ENCODE peak calls at places on chromosomes 7 and 10, in nine cellular contexts. One of them, this sample, is unnamed.

GRCh38 chr7:8064828-8065227 is 96.2 kb downstream of the GLCCI1 start:
- DNase-seq in pons: no peak
- DNase-seq in hepatocyte: no peak
- DNase-seq in activated CD4-positive, CD25-positive, alpha-beta regulatory T cell treated with anti-CD3 and anti-CD28 coated beads, Interleukin-2, amount 50 U/mL, for 72 hours: no peak
- DNase-seq in activated effector memory CD4-positive, alpha-beta T cell treated with Interleukin-2 at 50 U/mL for 16 hours: no peak
- DNase-seq in stimulated activated CD4-positive, alpha-beta T cell treated with anti-CD3 and anti-CD28 coated beads, TNF-alpha, amount 100 ng/mL, for 48 hours: no peak
- DNase-seq in left colon: no peak
- DNase-seq in amygdala: no peak
- DNase-seq in body of pancreas: no peak
- DNase-seq in this sample: no peak

GRCh38 chr10:36003031-36003600 is 361.0 kb upstream of the FZD8 start:
- DNase-seq in pons: no peak
- DNase-seq in activated effector memory CD4-positive, alpha-beta T cell treated with Interleukin-2 at 50 U/mL for 16 hours: no peak
- DNase-seq in activated CD4-positive, CD25-positive, alpha-beta regulatory T cell treated with anti-CD3 and anti-CD28 coated beads, Interleukin-2, amount 50 U/mL, for 72 hours: no peak
- DNase-seq in stimulated activated CD4-positive, alpha-beta T cell treated with anti-CD3 and anti-CD28 coated beads, TNF-alpha, amount 100 ng/mL, for 48 hours: no peak
- DNase-seq in amygdala: no peak
- DNase-seq in hepatocyte: no peak
- DNase-seq in left colon: no peak
- DNase-seq in body of pancreas: no peak
- DNase-seq in this sample: no peak

GRCh38 chr7:102273749-102274712 is 12.6 kb upstream of the SH2B2 start:
- DNase-seq in amygdala: no peak
- DNase-seq in activated CD4-positive, CD25-positive, alpha-beta regulatory T cell treated with anti-CD3 and anti-CD28 coated beads, Interleukin-2, amount 50 U/mL, for 72 hours: no peak
- DNase-seq in body of pancreas: no peak
- DNase-seq in hepatocyte: peak
- DNase-seq in left colon: peak
- DNase-seq in activated effector memory CD4-positive, alpha-beta T cell treated with Interleukin-2 at 50 U/mL for 16 hours: no peak
- DNase-seq in stimulated activated CD4-positive, alpha-beta T cell treated with anti-CD3 and anti-CD28 coated beads, TNF-alpha, amount 100 ng/mL, for 48 hours: no peak
- DNase-seq in pons: no peak
- DNase-seq in this sample: no peak

GRCh38 chr7:102456327-102456726 is 8.3 kb downstream of the ALKBH4 start:
- DNase-seq in activated effector memory CD4-positive, alpha-beta T cell treated with Interleukin-2 at 50 U/mL for 16 hours: no peak
- DNase-seq in pons: no peak
- DNase-seq in activated CD4-positive, CD25-positive, alpha-beta regulatory T cell treated with anti-CD3 and anti-CD28 coated beads, Interleukin-2, amount 50 U/mL, for 72 hours: no peak
- DNase-seq in hepatocyte: no peak
- DNase-seq in stimulated activated CD4-positive, alpha-beta T cell treated with anti-CD3 and anti-CD28 coated beads, TNF-alpha, amount 100 ng/mL, for 48 hours: no peak
- DNase-seq in body of pancreas: no peak
- DNase-seq in left colon: no peak
- DNase-seq in amygdala: no peak
- DNase-seq in this sample: no peak

GRCh38 chr7:20005081-20005480 is 212.1 kb downstream of the MACC1 start:
- DNase-seq in activated effector memory CD4-positive, alpha-beta T cell treated with Interleukin-2 at 50 U/mL for 16 hours: no peak
- DNase-seq in amygdala: no peak
- DNase-seq in pons: no peak
- DNase-seq in hepatocyte: no peak
- DNase-seq in stimulated activated CD4-positive, alpha-beta T cell treated with anti-CD3 and anti-CD28 coated beads, TNF-alpha, amount 100 ng/mL, for 48 hours: no peak
- DNase-seq in body of pancreas: no peak
- DNase-seq in left colon: no peak
- DNase-seq in activated CD4-positive, CD25-positive, alpha-beta regulatory T cell treated with anti-CD3 and anti-CD28 coated beads, Interleukin-2, amount 50 U/mL, for 72 hours: no peak
- DNase-seq in this sample: no peak

GRCh38 chr10:129968937-129969527 is 5.0 kb upstream of the EBF3 start:
- DNase-seq in amygdala: no peak
- DNase-seq in activated effector memory CD4-positive, alpha-beta T cell treated with Interleukin-2 at 50 U/mL for 16 hours: no peak
- DNase-seq in pons: no peak
- DNase-seq in left colon: no peak
- DNase-seq in hepatocyte: peak
- DNase-seq in body of pancreas: peak
- DNase-seq in activated CD4-positive, CD25-positive, alpha-beta regulatory T cell treated with anti-CD3 and anti-CD28 coated beads, Interleukin-2, amount 50 U/mL, for 72 hours: no peak
- DNase-seq in stimulated activated CD4-positive, alpha-beta T cell treated with anti-CD3 and anti-CD28 coated beads, TNF-alpha, amount 100 ng/mL, for 48 hours: peak
- DNase-seq in this sample: no peak

GRCh38 chr10:17216217-17216900 is 11.7 kb upstream of the VIM start:
- DNase-seq in hepatocyte: peak
- DNase-seq in pons: no peak
- DNase-seq in stimulated activated CD4-positive, alpha-beta T cell treated with anti-CD3 and anti-CD28 coated beads, TNF-alpha, amount 100 ng/mL, for 48 hours: no peak
- DNase-seq in amygdala: no peak
- DNase-seq in activated effector memory CD4-positive, alpha-beta T cell treated with Interleukin-2 at 50 U/mL for 16 hours: no peak
- DNase-seq in left colon: no peak
- DNase-seq in body of pancreas: no peak
- DNase-seq in activated CD4-positive, CD25-positive, alpha-beta regulatory T cell treated with anti-CD3 and anti-CD28 coated beads, Interleukin-2, amount 50 U/mL, for 72 hours: no peak
- DNase-seq in this sample: no peak

GRCh38 chr10:35367107-35367859 is 31.0 kb downstream of the CCNY start:
- DNase-seq in stimulated activated CD4-positive, alpha-beta T cell treated with anti-CD3 and anti-CD28 coated beads, TNF-alpha, amount 100 ng/mL, for 48 hours: no peak
- DNase-seq in pons: no peak
- DNase-seq in hepatocyte: no peak
- DNase-seq in activated effector memory CD4-positive, alpha-beta T cell treated with Interleukin-2 at 50 U/mL for 16 hours: no peak
- DNase-seq in left colon: no peak
- DNase-seq in amygdala: no peak
- DNase-seq in body of pancreas: no peak
- DNase-seq in activated CD4-positive, CD25-positive, alpha-beta regulatory T cell treated with anti-CD3 and anti-CD28 coated beads, Interleukin-2, amount 50 U/mL, for 72 hours: no peak
- DNase-seq in this sample: no peak

GRCh38 chr10:43958071-43958432 is 309.4 kb upstream of the ZNF32 start:
- DNase-seq in hepatocyte: no peak
- DNase-seq in activated effector memory CD4-positive, alpha-beta T cell treated with Interleukin-2 at 50 U/mL for 16 hours: no peak
- DNase-seq in pons: no peak
- DNase-seq in left colon: no peak
- DNase-seq in stimulated activated CD4-positive, alpha-beta T cell treated with anti-CD3 and anti-CD28 coated beads, TNF-alpha, amount 100 ng/mL, for 48 hours: no peak
- DNase-seq in activated CD4-positive, CD25-positive, alpha-beta regulatory T cell treated with anti-CD3 and anti-CD28 coated beads, Interleukin-2, amount 50 U/mL, for 72 hours: no peak
- DNase-seq in amygdala: no peak
- DNase-seq in body of pancreas: no peak
- DNase-seq in this sample: no peak

GRCh38 chr7:158097511-158098124 is 490.0 kb downstream of the PTPRN2 start:
- DNase-seq in pons: no peak
- DNase-seq in hepatocyte: no peak
- DNase-seq in body of pancreas: no peak
- DNase-seq in activated CD4-positive, CD25-positive, alpha-beta regulatory T cell treated with anti-CD3 and anti-CD28 coated beads, Interleukin-2, amount 50 U/mL, for 72 hours: no peak
- DNase-seq in stimulated activated CD4-positive, alpha-beta T cell treated with anti-CD3 and anti-CD28 coated beads, TNF-alpha, amount 100 ng/mL, for 48 hours: no peak
- DNase-seq in amygdala: no peak
- DNase-seq in left colon: no peak
- DNase-seq in activated effector memory CD4-positive, alpha-beta T cell treated with Interleukin-2 at 50 U/mL for 16 hours: no peak
- DNase-seq in this sample: no peak

GRCh38 chr7:20797174-20798080 is 10.7 kb upstream of the SP8 start:
- DNase-seq in hepatocyte: no peak
- DNase-seq in stimulated activated CD4-positive, alpha-beta T cell treated with anti-CD3 and anti-CD28 coated beads, TNF-alpha, amount 100 ng/mL, for 48 hours: no peak
- DNase-seq in body of pancreas: peak
- DNase-seq in activated effector memory CD4-positive, alpha-beta T cell treated with Interleukin-2 at 50 U/mL for 16 hours: no peak
- DNase-seq in amygdala: no peak
- DNase-seq in pons: no peak
- DNase-seq in activated CD4-positive, CD25-positive, alpha-beta regulatory T cell treated with anti-CD3 and anti-CD28 coated beads, Interleukin-2, amount 50 U/mL, for 72 hours: no peak
- DNase-seq in left colon: no peak
- DNase-seq in this sample: peak

GRCh38 chr7:74355091-74355490 is 65.9 kb downstream of the CLIP2 start:
- DNase-seq in left colon: no peak
- DNase-seq in stimulated activated CD4-positive, alpha-beta T cell treated with anti-CD3 and anti-CD28 coated beads, TNF-alpha, amount 100 ng/mL, for 48 hours: no peak
- DNase-seq in pons: no peak
- DNase-seq in body of pancreas: peak
- DNase-seq in hepatocyte: no peak
- DNase-seq in activated CD4-positive, CD25-positive, alpha-beta regulatory T cell treated with anti-CD3 and anti-CD28 coated beads, Interleukin-2, amount 50 U/mL, for 72 hours: no peak
- DNase-seq in amygdala: no peak
- DNase-seq in activated effector memory CD4-positive, alpha-beta T cell treated with Interleukin-2 at 50 U/mL for 16 hours: no peak
- DNase-seq in this sample: no peak

GRCh38 chr7:139946539-139946938 is 116.2 kb downstream of the PARP12 start:
- DNase-seq in hepatocyte: no peak
- DNase-seq in amygdala: no peak
- DNase-seq in activated CD4-positive, CD25-positive, alpha-beta regulatory T cell treated with anti-CD3 and anti-CD28 coated beads, Interleukin-2, amount 50 U/mL, for 72 hours: no peak
- DNase-seq in body of pancreas: no peak
- DNase-seq in activated effector memory CD4-positive, alpha-beta T cell treated with Interleukin-2 at 50 U/mL for 16 hours: no peak
- DNase-seq in stimulated activated CD4-positive, alpha-beta T cell treated with anti-CD3 and anti-CD28 coated beads, TNF-alpha, amount 100 ng/mL, for 48 hours: no peak
- DNase-seq in left colon: no peak
- DNase-seq in pons: no peak
- DNase-seq in this sample: no peak

GRCh38 chr7:139774376-139774775 is 3.4 kb downstream of the HIPK2 start:
- DNase-seq in activated CD4-positive, CD25-positive, alpha-beta regulatory T cell treated with anti-CD3 and anti-CD28 coated beads, Interleukin-2, amount 50 U/mL, for 72 hours: no peak
- DNase-seq in hepatocyte: no peak
- DNase-seq in activated effector memory CD4-positive, alpha-beta T cell treated with Interleukin-2 at 50 U/mL for 16 hours: no peak
- DNase-seq in body of pancreas: no peak
- DNase-seq in stimulated activated CD4-positive, alpha-beta T cell treated with anti-CD3 and anti-CD28 coated beads, TNF-alpha, amount 100 ng/mL, for 48 hours: no peak
- DNase-seq in amygdala: no peak
- DNase-seq in pons: no peak
- DNase-seq in left colon: no peak
- DNase-seq in this sample: no peak

GRCh38 chr7:69813637-69814240 is 215.5 kb downstream of the AUTS2 start:
- DNase-seq in activated effector memory CD4-positive, alpha-beta T cell treated with Interleukin-2 at 50 U/mL for 16 hours: no peak
- DNase-seq in amygdala: no peak
- DNase-seq in hepatocyte: no peak
- DNase-seq in stimulated activated CD4-positive, alpha-beta T cell treated with anti-CD3 and anti-CD28 coated beads, TNF-alpha, amount 100 ng/mL, for 48 hours: no peak
- DNase-seq in left colon: no peak
- DNase-seq in pons: peak
- DNase-seq in activated CD4-positive, CD25-positive, alpha-beta regulatory T cell treated with anti-CD3 and anti-CD28 coated beads, Interleukin-2, amount 50 U/mL, for 72 hours: no peak
- DNase-seq in body of pancreas: no peak
- DNase-seq in this sample: no peak

GRCh38 chr10:102970497-102970896 is 52.4 kb downstream of the CNNM2 start:
- DNase-seq in amygdala: no peak
- DNase-seq in pons: no peak
- DNase-seq in hepatocyte: no peak
- DNase-seq in activated CD4-positive, CD25-positive, alpha-beta regulatory T cell treated with anti-CD3 and anti-CD28 coated beads, Interleukin-2, amount 50 U/mL, for 72 hours: no peak
- DNase-seq in left colon: no peak
- DNase-seq in stimulated activated CD4-positive, alpha-beta T cell treated with anti-CD3 and anti-CD28 coated beads, TNF-alpha, amount 100 ng/mL, for 48 hours: no peak
- DNase-seq in body of pancreas: no peak
- DNase-seq in activated effector memory CD4-positive, alpha-beta T cell treated with Interleukin-2 at 50 U/mL for 16 hours: no peak
- DNase-seq in this sample: no peak

GRCh38 chr10:78255796-78256638 is 222.4 kb downstream of the RPS24 start:
- DNase-seq in body of pancreas: peak
- DNase-seq in activated CD4-positive, CD25-positive, alpha-beta regulatory T cell treated with anti-CD3 and anti-CD28 coated beads, Interleukin-2, amount 50 U/mL, for 72 hours: no peak
- DNase-seq in amygdala: no peak
- DNase-seq in activated effector memory CD4-positive, alpha-beta T cell treated with Interleukin-2 at 50 U/mL for 16 hours: no peak
- DNase-seq in hepatocyte: peak
- DNase-seq in pons: no peak
- DNase-seq in stimulated activated CD4-positive, alpha-beta T cell treated with anti-CD3 and anti-CD28 coated beads, TNF-alpha, amount 100 ng/mL, for 48 hours: no peak
- DNase-seq in left colon: peak
- DNase-seq in this sample: no peak

GRCh38 chr7:47757946-47758371 is 176.0 kb upstream of the TNS3 start:
- DNase-seq in left colon: peak
- DNase-seq in body of pancreas: peak
- DNase-seq in hepatocyte: peak
- DNase-seq in activated effector memory CD4-positive, alpha-beta T cell treated with Interleukin-2 at 50 U/mL for 16 hours: no peak
- DNase-seq in amygdala: peak
- DNase-seq in stimulated activated CD4-positive, alpha-beta T cell treated with anti-CD3 and anti-CD28 coated beads, TNF-alpha, amount 100 ng/mL, for 48 hours: no peak
- DNase-seq in pons: no peak
- DNase-seq in activated CD4-positive, CD25-positive, alpha-beta regulatory T cell treated with anti-CD3 and anti-CD28 coated beads, Interleukin-2, amount 50 U/mL, for 72 hours: no peak
- DNase-seq in this sample: no peak

GRCh38 chr10:99661370-99661749 is 2.1 kb downstream of the ENTPD7 start:
- DNase-seq in activated effector memory CD4-positive, alpha-beta T cell treated with Interleukin-2 at 50 U/mL for 16 hours: no peak
- DNase-seq in activated CD4-positive, CD25-positive, alpha-beta regulatory T cell treated with anti-CD3 and anti-CD28 coated beads, Interleukin-2, amount 50 U/mL, for 72 hours: no peak
- DNase-seq in pons: no peak
- DNase-seq in amygdala: no peak
- DNase-seq in left colon: no peak
- DNase-seq in hepatocyte: peak
- DNase-seq in body of pancreas: no peak
- DNase-seq in stimulated activated CD4-positive, alpha-beta T cell treated with anti-CD3 and anti-CD28 coated beads, TNF-alpha, amount 100 ng/mL, for 48 hours: no peak
- DNase-seq in this sample: no peak

This sample was measured in NCI-H2227 treated with DMSO at 0.1 percent for 48 hours.